ENCODE peak calls at places on chromosome 22, in nine cellular contexts. W is fibroblast of lung, F is astrocyte, O is IMR-90, T is mesenchymal stem cell, Y is kidney, G is K562, V is mammary epithelial cell, U is DND-41. C is an unnamed sample. For H3K9me3, the result is how much of the 10 kb centered on the place peaks cover.

GRCh38 chr22:35918466-35918865 is 110.2 kb downstream of the RBFOX2 start:
- DNase-seq in W (no peak), F (no peak), O (no peak), T (no peak), Y (no peak), G (no peak), V (no peak), U (no peak), C (no peak)

GRCh38 chr22:42300286-42301071 is 30.0 kb upstream of the TCF20 start:
- DNase-seq in W (no peak), F (no peak), O (no peak), T (no peak), Y (no peak), G (peak), V (peak), U (peak), C (peak)

GRCh38 chr22:35839811-35840739 is 122.4 kb downstream of the APOL5 start:
- DNase-seq in W (peak), F (peak), O (peak), T (peak), Y (peak), G (peak), V (peak), U (no peak), C (peak)

GRCh38 chr22:26610072-26610958 is 7.5 kb downstream of the CRYBB1 start:
- DNase-seq in W (peak), F (peak), O (peak), T (peak), Y (no peak), G (no peak), V (peak), U (peak), C (no peak)

GRCh38 chr22:21591695-21592094 is 24.2 kb downstream of the UBE2L3 start:
- DNase-seq in W (no peak), F (no peak), O (no peak), T (no peak), Y (no peak), G (no peak), V (no peak), U (no peak), C (no peak)

GRCh38 chr22:24758164-24758799 is 16.2 kb downstream of the PIWIL3 start:
- DNase-seq in W (peak), F (peak), O (peak), T (peak), Y (no peak), G (peak), V (peak), U (peak), C (peak)

GRCh38 chr22:21449531-21450319 is 17.5 kb upstream of the TMEM191C start:
- DNase-seq in W (peak), F (no peak), O (peak), T (peak), Y (peak), G (no peak), V (no peak), U (no peak), C (peak)

GRCh38 chr22:29623553-29624169 is 20.2 kb downstream of the NF2 start:
- DNase-seq in W (no peak), F (no peak), O (no peak), T (no peak), Y (no peak), G (no peak), V (no peak), U (no peak), C (no peak)

GRCh38 chr22:35661377-35661937 is 13.2 kb downstream of the APOL6 start:
- DNase-seq in W (peak), F (peak), O (peak), T (peak), Y (no peak), G (no peak), V (peak), U (no peak), C (no peak)

GRCh38 chr22:29756341-29756740 is 10.5 kb downstream of the ZMAT5 start:
- DNase-seq in W (no peak), F (no peak), O (no peak), T (no peak), Y (no peak), G (no peak), V (peak), U (no peak), C (no peak)

GRCh38 chr22:24230911-24231656 is 13.8 kb downstream of the GGT5 start:
- DNase-seq in W (no peak), F (no peak), O (no peak), T (no peak), Y (peak), G (peak), V (no peak), U (peak), C (peak)

GRCh38 chr22:29700206-29700948 is 19.4 kb upstream of the CABP7 start:
- DNase-seq in W (no peak), F (peak), O (peak), T (no peak), Y (peak), G (no peak), V (no peak), U (no peak), C (no peak)

GRCh38 chr22:22957090-22957489 is 69.5 kb downstream of the IGLL5 start:
- DNase-seq in W (no peak), F (no peak), O (no peak), T (no peak), Y (no peak), G (peak), V (no peak), U (no peak), C (no peak)

GRCh38 chr22:47307326-47307725 is 544.9 kb downstream of the TBC1D22A start:
- DNase-seq in W (peak), F (no peak), O (peak), T (no peak), Y (no peak), G (peak), V (no peak), U (no peak), C (no peak)

GRCh38 chr22:47301820-47302475 is 539.5 kb downstream of the TBC1D22A start:
- DNase-seq in W (no peak), F (no peak), O (no peak), T (no peak), Y (no peak), G (no peak), V (no peak), U (no peak), C (no peak)

GRCh38 chr22:47304191-47304831 is 541.9 kb downstream of the TBC1D22A start:
- DNase-seq in W (no peak), F (no peak), O (no peak), T (no peak), Y (peak), G (no peak), V (no peak), U (no peak), C (no peak)

GRCh38 chr22:47303161-47303890 is 540.9 kb downstream of the TBC1D22A start:
- DNase-seq in W (no peak), F (no peak), O (no peak), T (no peak), Y (no peak), G (no peak), V (no peak), U (no peak), C (no peak)

DNA sequence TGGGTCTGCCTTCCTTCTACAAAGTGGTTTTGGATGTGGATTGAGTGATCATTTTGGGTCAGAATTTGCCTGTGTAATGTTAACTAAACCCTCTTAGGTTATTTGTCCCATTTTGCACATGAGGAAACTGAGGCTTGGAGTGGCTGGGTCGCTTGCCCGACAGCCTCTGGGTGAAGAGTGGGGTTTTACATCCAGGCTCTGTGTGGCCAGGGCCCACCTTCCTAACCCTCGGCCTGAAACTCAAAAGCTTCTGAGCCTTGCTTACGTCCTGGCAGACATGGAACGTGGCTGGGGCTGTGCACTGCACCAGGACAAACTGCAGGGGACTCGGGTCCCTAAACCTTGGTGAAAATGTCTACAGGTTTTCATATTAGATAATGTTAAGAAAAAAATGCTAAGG is 542.4 kb downstream of the TBC1D22A start:
- DNase-seq in W (no peak), F (no peak), O (no peak), T (no peak), Y (no peak), G (no peak), V (no peak), U (no peak), C (no peak)
- H3K9me3 ChIP-seq in W (under half), F (under half), O (under half), T (under half), Y (under half), G (under half), V (under half), U (under half), C (half or more)

DNA sequence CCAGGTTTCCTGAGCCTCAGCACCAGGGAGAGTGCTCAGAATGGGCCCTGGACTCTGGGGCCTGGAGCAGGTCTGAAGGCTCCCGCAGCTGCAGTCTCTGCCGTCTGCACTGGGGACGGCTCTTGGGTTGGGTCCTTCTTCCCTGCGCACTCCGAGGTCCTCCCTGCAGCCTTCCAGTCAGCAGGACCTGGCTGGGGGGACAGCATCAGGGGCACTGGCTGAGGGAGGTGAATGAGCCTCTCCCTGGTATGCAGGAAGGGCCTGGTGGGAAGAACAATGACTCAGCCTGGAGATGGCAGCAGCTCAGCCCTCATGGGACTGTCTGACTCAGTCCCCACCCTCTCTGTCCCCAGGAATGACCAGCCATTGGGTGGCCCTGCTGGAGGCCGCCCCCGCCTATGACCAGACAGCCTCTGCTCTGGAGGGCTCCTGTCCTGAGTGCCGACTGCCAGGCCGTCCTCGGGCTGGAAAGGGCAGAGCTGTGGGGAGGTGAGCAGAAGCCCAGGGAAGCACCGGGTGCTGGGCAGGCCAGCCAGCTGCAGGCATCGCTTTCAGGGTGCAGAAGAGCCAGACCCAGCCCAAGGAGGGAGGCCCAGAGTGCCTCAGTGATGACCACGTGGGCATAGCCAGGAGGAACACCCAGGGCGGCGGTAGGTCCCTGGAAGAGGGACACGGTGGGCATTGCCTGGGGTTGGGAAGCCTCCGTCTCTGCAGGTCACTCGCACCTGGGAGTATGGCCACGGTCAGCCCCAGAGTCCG is 455.0 kb downstream of the BRD1 start:
- DNase-seq in W (no peak), F (no peak), O (no peak), T (no peak), Y (peak), G (peak), V (no peak), U (no peak), C (peak)
- H3K4me3 ChIP-seq in W (no peak), F (no peak), O (no peak), T (no peak), Y (no peak), G (no peak), V (no peak), U (no peak), C (no peak)

GRCh38 chr22:50269573-50270301 is 443 bp downstream of the MAPK11 start:
- DNase-seq in W (no peak), F (peak), O (peak), T (peak), Y (no peak), G (peak), V (no peak), U (peak), C (peak)

GRCh38 chr22:50271519-50271970 is 1.4 kb upstream of the MAPK11 start:
- DNase-seq in W (peak), F (no peak), O (peak), T (peak), Y (no peak), G (peak), V (peak), U (peak), C (peak)

GRCh38 chr22:50271011-50271394 is 823 bp upstream of the MAPK11 start:
- DNase-seq in W (no peak), F (no peak), O (no peak), T (no peak), Y (no peak), G (no peak), V (no peak), U (no peak), C (no peak)

GRCh38 chr22:50268655-50269113 is 1.5 kb downstream of the MAPK11 start:
- DNase-seq in W (no peak), F (no peak), O (no peak), T (no peak), Y (no peak), G (no peak), V (no peak), U (no peak), C (no peak)

GRCh38 chr22:50270302-50271010 is at the start of gene MAPK11:
- DNase-seq in W (peak), F (peak), O (peak), T (peak), Y (peak), G (peak), V (peak), U (peak), C (peak)
- H3K9ac ChIP-seq in W (peak), F (peak), O (peak), T (peak), Y (no peak), G (peak), V (no peak), U (peak), C (no peak)

GRCh38 chr22:49188591-49188990 is 639.1 kb downstream of the BRD1 start:
- DNase-seq in W (no peak), F (no peak), O (no peak), T (no peak), Y (peak), G (no peak), V (no peak), U (no peak), C (no peak)

GRCh38 chr22:49190816-49191505 is 636.7 kb downstream of the BRD1 start:
- DNase-seq in W (no peak), F (no peak), O (no peak), T (no peak), Y (peak), G (no peak), V (no peak), U (no peak), C (no peak)

GRCh38 chr22:49188091-49188490 is 639.6 kb downstream of the BRD1 start:
- DNase-seq in W (no peak), F (no peak), O (no peak), T (no peak), Y (peak), G (no peak), V (no peak), U (no peak), C (no peak)

GRCh38 chr22:49191506-49191980 is 636.1 kb downstream of the BRD1 start:
- DNase-seq in W (no peak), F (no peak), O (no peak), T (no peak), Y (peak), G (no peak), V (no peak), U (no peak), C (no peak)

GRCh38 chr22:49189871-49190270 is 637.8 kb downstream of the BRD1 start:
- DNase-seq in W (no peak), F (no peak), O (no peak), T (no peak), Y (peak), G (no peak), V (no peak), U (no peak), C (no peak)
- H3K9me3 ChIP-seq in W (under half), F (under half), O (half or more), T (under half), Y (under half), G (under half), V (half or more), U (under half), C (under half)

GRCh38 chr22:50306753-50307749 is at the start of gene PLXNB2:
- DNase-seq in W (peak), F (peak), O (peak), T (peak), Y (peak), G (peak), V (peak), U (peak), C (peak)

GRCh38 chr22:50303848-50304527 is 3.5 kb downstream of the PLXNB2 start:
- DNase-seq in W (no peak), F (no peak), O (no peak), T (no peak), Y (peak), G (peak), V (peak), U (no peak), C (peak)

GRCh38 chr22:50304528-50305392 is 2.7 kb downstream of the PLXNB2 start:
- DNase-seq in W (peak), F (peak), O (no peak), T (no peak), Y (no peak), G (peak), V (peak), U (no peak), C (no peak)

GRCh38 chr22:50305658-50306566 is 1.5 kb downstream of the PLXNB2 start:
- DNase-seq in W (peak), F (peak), O (peak), T (peak), Y (peak), G (peak), V (peak), U (no peak), C (peak)

DNA sequence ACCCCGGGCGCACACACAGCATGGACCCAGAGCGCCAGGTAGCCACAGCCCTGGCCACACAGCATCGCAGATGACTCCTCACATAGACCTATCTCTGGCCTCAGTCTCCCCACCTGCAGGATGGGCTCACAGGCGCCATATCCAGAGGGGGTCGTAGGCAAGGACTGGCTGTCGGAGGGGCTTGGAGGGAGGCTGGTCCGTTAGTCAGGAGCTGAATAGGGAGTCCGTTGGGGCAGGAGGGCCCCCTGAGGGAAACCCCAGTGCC is 2.1 kb downstream of the PLXNB2 start:
- DNase-seq in W (no peak), F (no peak), O (no peak), T (no peak), Y (no peak), G (no peak), V (no peak), U (no peak), C (no peak)
- H3K4me3 ChIP-seq in W (peak), F (peak), O (peak), T (peak), Y (peak), G (no peak), V (peak), U (no peak), C (peak)

DNA sequence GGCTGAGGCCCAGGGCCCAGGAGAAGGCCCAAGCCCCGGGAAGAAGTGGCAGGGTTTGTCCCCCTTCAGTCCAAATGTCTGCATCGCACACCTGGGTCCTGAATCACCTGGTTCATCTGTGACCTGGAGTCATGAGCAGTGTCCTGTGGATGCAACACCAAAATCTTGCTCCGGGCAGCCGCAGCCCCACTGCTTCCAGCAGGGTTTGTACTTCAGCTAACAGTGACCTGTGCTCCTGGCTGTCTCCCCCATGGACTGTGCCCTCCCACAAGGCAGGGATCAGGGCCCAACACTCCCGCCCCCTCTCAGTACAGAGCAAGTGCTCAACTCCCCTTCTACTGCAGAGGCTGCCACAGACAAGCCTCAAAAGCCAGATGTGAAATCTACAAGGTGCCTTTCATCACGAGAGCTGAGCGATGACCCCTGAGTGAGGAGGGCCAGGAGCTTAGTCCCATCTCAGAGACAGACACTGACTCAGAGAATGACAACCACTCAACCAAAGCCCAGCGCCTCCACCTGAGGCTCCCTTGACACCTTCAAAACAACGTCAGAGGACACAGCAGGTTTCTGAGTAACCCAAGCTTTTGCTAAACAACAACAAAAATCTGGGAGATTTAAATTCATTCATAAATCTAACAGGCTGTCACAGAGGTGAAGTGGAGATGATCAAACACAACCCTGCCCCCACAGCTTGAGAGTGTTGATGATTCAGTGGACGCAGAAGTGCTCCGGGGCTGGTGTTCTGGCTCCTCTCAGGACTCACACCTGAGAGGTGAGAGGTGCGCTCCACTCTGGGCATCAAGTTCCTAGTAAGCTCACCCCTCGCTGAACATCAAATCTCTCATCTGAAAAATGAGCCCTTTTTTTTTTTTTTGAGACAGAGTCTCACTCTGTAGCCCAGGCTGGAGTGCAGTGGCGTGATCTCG is 3.4 kb downstream of the KIAA0930 start:
- DNase-seq in W (no peak), F (no peak), O (no peak), T (no peak), Y (no peak), G (no peak), V (no peak), U (no peak), C (no peak)
- H3K9ac ChIP-seq in W (no peak), F (no peak), O (no peak), T (no peak), Y (no peak), G (no peak), V (no peak), U (no peak), C (no peak)

DNA sequence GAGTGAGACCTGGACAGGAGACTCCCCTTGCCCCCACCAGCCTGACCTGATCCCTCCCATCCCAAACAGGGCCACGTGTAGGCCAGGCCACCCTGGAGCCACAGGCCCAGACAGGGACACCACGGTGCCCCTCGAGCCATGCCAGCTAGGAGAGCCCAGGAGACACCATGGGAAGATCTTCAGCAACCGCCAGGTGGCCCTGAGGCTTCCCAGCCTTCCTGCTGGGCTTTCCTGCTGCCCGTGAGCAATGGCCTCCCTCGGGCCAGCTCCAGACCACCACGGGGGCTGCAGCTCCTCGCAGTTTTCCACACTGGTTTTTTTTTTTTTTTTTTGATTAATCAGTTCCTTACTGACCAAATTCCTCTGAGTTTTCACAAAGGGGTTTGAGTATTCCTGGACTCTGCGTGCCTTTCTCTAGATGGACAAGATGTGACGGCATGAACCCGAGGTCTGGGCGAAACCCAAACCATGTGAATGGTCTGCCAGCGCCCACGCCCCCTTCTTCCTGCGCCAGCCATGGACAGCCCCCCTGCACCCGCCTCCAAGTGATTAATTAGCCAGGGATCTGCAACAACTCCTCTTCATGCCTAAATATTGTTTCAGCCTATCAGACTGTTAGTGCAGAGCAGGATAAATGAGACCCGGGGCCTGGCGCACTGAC is 40.9 kb downstream of the TBX1 start:
- DNase-seq in W (no peak), F (peak), O (no peak), T (no peak), Y (peak), G (no peak), V (no peak), U (no peak), C (no peak)
- H3K9me3 ChIP-seq in W (under half), F (under half), O (under half), T (under half), Y (under half), G (under half), V (under half), U (under half), C (under half)

C was measured in endodermal cell.